ENCODE peak calls at places on chromosomes 1 and 21, in ten cellular contexts. W is stomach, F is tibial nerve, E is sigmoid colon, U is testis, P is ovary, C is breast epithelium, S is H54, V is Peyer's patch, N is esophagus squamous epithelium. T is an unnamed sample.

GRCh38 chr1:107965112-107965991 is at the start of gene VAV3:
- DNase-seq in S (no peak), F (peak; percentile 25), P (peak; percentile 22), W (peak; percentile 70), U (peak; percentile 84), E (peak; percentile 84), V (peak; percentile 84), C (no peak), N (no peak), T (peak; percentile 94)

GRCh38 chr1:145871994-145872411 is 13.1 kb upstream of the PIAS3 start:
- DNase-seq in P (peak; percentile 41), V (peak; percentile 64), E (peak; percentile 80), C (no peak), U (peak; percentile 34), W (peak; percentile 31), S (no peak), F (no peak), N (no peak), T (peak; percentile 91)

GRCh38 chr1:182113879-182114626 is 52.5 kb upstream of the ZNF648 start:
- DNase-seq in U (peak; percentile 20), N (no peak), W (peak; percentile 51), V (no peak), P (no peak), E (no peak), S (no peak), C (no peak), F (no peak), T (no peak)

GRCh38 chr21:36661511-36662309 is 37.2 kb upstream of the SIM2 start:
- DNase-seq in E (no peak), W (peak; percentile 40), F (no peak), N (no peak), V (no peak), P (no peak), S (no peak), C (no peak), U (peak; percentile 22), T (no peak)

GRCh38 chr1:12157366-12158231 is 9.2 kb upstream of the TNFRSF1B start:
- DNase-seq in P (no peak), E (no peak), C (no peak), N (no peak), W (no peak), S (no peak), F (no peak), V (no peak), U (no peak), T (no peak)

GRCh38 chr1:117607471-117607870 is 1.6 kb downstream of the TENT5C start:
- DNase-seq in V (peak; percentile 85), E (no peak), P (no peak), C (no peak), F (no peak), S (no peak), W (peak; percentile 75), U (no peak), N (no peak), T (no peak)

GRCh38 chr1:177926201-177926600 is 43.7 kb downstream of the SEC16B start:
- DNase-seq in W (no peak), P (no peak), S (no peak), C (no peak), E (no peak), N (no peak), F (no peak), V (no peak), U (no peak), T (no peak)

GRCh38 chr1:176469450-176469985 is 6.5 kb downstream of the PAPPA2 start:
- DNase-seq in U (no peak), N (no peak), F (no peak), P (no peak), C (no peak), V (no peak), E (no peak), W (no peak), S (no peak), T (no peak)

GRCh38 chr1:246221390-246222240 is 285.5 kb downstream of the SMYD3 start:
- DNase-seq in V (no peak), U (no peak), C (no peak), W (no peak), N (no peak), F (no peak), S (no peak), P (no peak), E (no peak), T (no peak)

GRCh38 chr1:115194571-115194970 is 105.3 kb upstream of the TSPAN2 start:
- DNase-seq in W (no peak), N (no peak), V (no peak), C (no peak), E (no peak), P (no peak), U (no peak), F (no peak), S (no peak), T (no peak)

GRCh38 chr1:42658880-42659337 is 686 bp downstream of the PPIH start:
- DNase-seq in U (no peak), V (no peak), F (no peak), W (no peak), N (no peak), P (no peak), S (no peak), E (no peak), C (no peak), T (no peak)

GRCh38 chr1:153968000-153968363 is 280 bp downstream of the CREB3L4 start:
- DNase-seq in N (no peak), U (peak; percentile 58), F (no peak), P (peak; percentile 59), E (no peak), C (peak; percentile 85), S (no peak), W (peak; percentile 87), V (peak; percentile 69), T (peak; percentile 86)

GRCh38 chr1:208766812-208767211 is 522.6 kb upstream of the PLXNA2 start:
- DNase-seq in F (no peak), V (no peak), S (no peak), U (no peak), C (no peak), W (no peak), P (no peak), N (no peak), E (no peak), T (no peak)

DNA sequence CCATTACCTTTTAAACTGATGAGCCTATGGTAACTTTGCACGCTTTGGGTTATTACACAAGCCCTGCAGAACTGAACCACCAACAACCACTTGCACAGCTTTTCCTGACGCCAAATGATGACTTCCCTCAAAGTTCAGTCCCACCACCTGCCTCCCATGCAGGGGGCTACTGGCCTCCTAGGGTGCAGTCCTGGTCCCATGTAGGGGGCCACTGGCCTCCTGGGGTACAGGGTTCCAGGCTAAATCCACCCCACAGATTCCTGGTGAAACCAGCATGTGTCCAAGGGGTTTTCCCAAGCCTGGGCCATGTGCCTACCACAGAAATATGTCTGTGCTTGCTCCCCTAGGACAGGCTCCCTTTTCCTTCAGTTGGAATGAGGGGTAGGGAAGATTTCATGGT is 73.4 kb upstream of the ZNF678 start:
- DNase-seq in V (no peak), E (no peak), C (no peak), S (no peak), W (no peak), U (no peak), N (no peak), F (no peak), P (no peak), T (no peak)
- TF ChIP-seq POLR2A in V (no peak), E (no peak), C (no peak), S (no peak), W (no peak), U (no peak), N (no peak), F (no peak), P (no peak), T (no peak)

GRCh38 chr1:179293340-179294327 is at the start of gene SOAT1:
- DNase-seq in W (peak; percentile 90), U (peak; percentile 98), E (peak; percentile 97), V (peak; percentile 99), P (peak; percentile 94), S (peak; percentile 83), N (peak; percentile 53), F (peak; percentile 93), C (peak; percentile 83), T (peak; percentile 98)
- TF ChIP-seq POLR2A in W (no peak), U (peak; percentile 9), E (peak; percentile 63), V (peak; percentile 80), P (peak; percentile 79), S (peak; percentile 89), N (peak; percentile 47), F (peak; percentile 82), C (no peak), T (no peak)

DNA sequence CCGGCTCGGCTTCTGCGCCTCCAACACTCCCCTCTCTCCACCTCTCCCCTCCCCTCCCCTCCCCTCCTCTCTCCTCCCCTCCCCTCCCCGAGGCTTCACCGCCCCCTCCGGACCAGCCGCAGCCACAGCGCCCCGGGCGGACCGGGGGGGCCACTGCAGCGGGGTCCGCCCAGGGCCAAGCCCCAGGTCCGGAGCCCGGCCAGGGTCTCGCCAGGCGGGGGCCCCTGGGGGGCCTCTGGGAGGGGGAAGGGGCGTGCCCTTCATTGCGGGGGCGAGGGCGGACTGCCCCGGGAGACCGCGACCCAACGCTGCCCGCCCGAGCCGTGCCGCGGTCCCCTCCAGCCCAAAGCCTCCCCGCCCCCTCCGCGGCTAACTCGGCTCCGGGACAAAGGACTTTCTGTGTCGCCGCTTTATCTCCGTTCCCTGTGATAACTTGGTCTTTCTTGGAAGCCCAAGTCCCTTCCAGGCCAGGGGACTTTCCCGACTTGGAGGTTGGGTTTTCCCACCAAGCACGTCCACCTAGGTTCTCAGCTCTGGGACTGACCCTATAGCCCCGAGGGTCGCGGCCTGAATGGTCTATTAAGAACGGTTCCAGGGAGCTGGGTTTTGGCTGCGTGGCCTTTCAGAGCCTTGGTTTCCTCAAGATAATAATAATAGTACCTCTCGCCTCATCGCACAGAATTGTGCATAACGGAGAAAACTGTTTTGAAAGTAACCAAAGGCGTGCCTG is at the start of gene UBQLN4:
- DNase-seq in P (peak; percentile 89), S (peak; percentile 95), W (peak; percentile 91), F (peak; percentile 72), C (peak; percentile 79), N (peak; percentile 48), E (peak; percentile 96), V (peak; percentile 93), U (peak; percentile 89), T (peak; percentile 96)
- TF ChIP-seq POLR2A in P (no peak), S (peak; percentile 26), W (no peak), F (peak; percentile 14), C (no peak), N (no peak), E (no peak), V (no peak), U (no peak), T (no peak)

GRCh38 chr21:33975548-33976081 is 60.0 kb upstream of the ATP5PO start:
- DNase-seq in S (no peak), F (no peak), E (no peak), C (no peak), P (no peak), N (no peak), V (peak; percentile 65), U (no peak), W (no peak), T (no peak)
- TF ChIP-seq POLR2A in S (no peak), F (no peak), E (no peak), C (no peak), P (no peak), N (no peak), V (no peak), U (no peak), W (no peak), T (no peak)

DNA sequence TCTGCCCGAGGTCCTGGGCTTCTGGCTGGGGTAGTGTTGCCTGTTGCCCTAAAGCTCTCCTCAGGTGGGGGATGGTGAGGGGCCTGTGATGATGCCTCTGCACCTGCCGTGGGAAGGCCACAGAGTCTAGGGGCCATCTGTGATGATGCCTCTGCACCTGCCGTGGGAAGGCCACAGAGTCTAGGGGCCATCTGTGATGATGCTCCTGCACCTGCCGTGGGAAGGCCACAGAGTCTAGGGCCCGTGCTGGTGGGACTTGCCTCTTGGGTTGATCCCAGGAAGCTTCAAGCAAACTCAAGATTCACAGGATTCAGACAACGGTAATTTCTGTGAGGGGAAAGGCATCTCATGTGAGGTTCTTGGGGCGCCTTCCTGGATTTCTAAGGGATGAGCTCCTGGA is 17.3 kb downstream of the SPSB1 start:
- DNase-seq in S (no peak), V (no peak), W (no peak), N (no peak), C (no peak), F (no peak), U (no peak), P (no peak), E (no peak), T (no peak)
- TF ChIP-seq POLR2A in S (no peak), V (no peak), W (no peak), N (no peak), C (no peak), F (no peak), U (no peak), P (no peak), E (no peak), T (no peak)